ENCODE peak calls at places on chromosome 5, in ten cellular contexts. One of them, this sample, is unnamed.

GRCh38 chr5:54936201-54936600 is 49.2 kb downstream of the ESM1 start:
- DNase-seq in mucosa of descending colon: no peak
- DNase-seq in epithelial cell of esophagus: no peak
- DNase-seq in tibial artery: no peak
- DNase-seq in fibroblast of villous mesenchyme: no peak
- DNase-seq in H9: no peak
- DNase-seq in neural progenitor cell: no peak
- DNase-seq in HFF-Myc: no peak
- DNase-seq in IMR-90: no peak
- DNase-seq in dorsolateral prefrontal cortex: no peak
- DNase-seq in this sample: no peak

GRCh38 chr5:54426209-54426608 is 29.3 kb upstream of the HSPB3 start:
- DNase-seq in dorsolateral prefrontal cortex: no peak
- DNase-seq in HFF-Myc: no peak
- DNase-seq in mucosa of descending colon: no peak
- DNase-seq in IMR-90: no peak
- DNase-seq in H9: no peak
- DNase-seq in epithelial cell of esophagus: no peak
- DNase-seq in tibial artery: no peak
- DNase-seq in fibroblast of villous mesenchyme: no peak
- DNase-seq in neural progenitor cell: no peak
- DNase-seq in this sample: no peak

GRCh38 chr5:109028608-109029299 is 281.1 kb downstream of the FER start:
- DNase-seq in IMR-90: peak; percentile 49
- DNase-seq in fibroblast of villous mesenchyme: no peak
- DNase-seq in tibial artery: no peak
- DNase-seq in epithelial cell of esophagus: no peak
- DNase-seq in neural progenitor cell: no peak
- DNase-seq in HFF-Myc: no peak
- DNase-seq in mucosa of descending colon: no peak
- DNase-seq in dorsolateral prefrontal cortex: no peak
- DNase-seq in H9: no peak
- DNase-seq in this sample: no peak

GRCh38 chr5:179124853-179125788 is 64.9 kb downstream of the ZNF354C start:
- DNase-seq in fibroblast of villous mesenchyme: no peak
- DNase-seq in dorsolateral prefrontal cortex: peak; percentile 8
- DNase-seq in tibial artery: peak; percentile 60
- DNase-seq in neural progenitor cell: no peak
- DNase-seq in HFF-Myc: no peak
- DNase-seq in H9: peak; percentile 16
- DNase-seq in epithelial cell of esophagus: no peak
- DNase-seq in mucosa of descending colon: no peak
- DNase-seq in IMR-90: no peak
- DNase-seq in this sample: no peak

GRCh38 chr5:142862585-142862984 is 92.4 kb downstream of the ARHGAP26 start:
- DNase-seq in mucosa of descending colon: no peak
- DNase-seq in tibial artery: no peak
- DNase-seq in HFF-Myc: no peak
- DNase-seq in H9: no peak
- DNase-seq in IMR-90: no peak
- DNase-seq in epithelial cell of esophagus: no peak
- DNase-seq in dorsolateral prefrontal cortex: no peak
- DNase-seq in neural progenitor cell: no peak
- DNase-seq in fibroblast of villous mesenchyme: no peak
- DNase-seq in this sample: no peak

GRCh38 chr5:172554562-172554961 is 86.5 kb upstream of the NEURL1B start:
- DNase-seq in neural progenitor cell: no peak
- DNase-seq in epithelial cell of esophagus: no peak
- DNase-seq in H9: no peak
- DNase-seq in fibroblast of villous mesenchyme: no peak
- DNase-seq in dorsolateral prefrontal cortex: no peak
- DNase-seq in tibial artery: no peak
- DNase-seq in HFF-Myc: no peak
- DNase-seq in IMR-90: no peak
- DNase-seq in mucosa of descending colon: no peak
- DNase-seq in this sample: no peak

GRCh38 chr5:167152561-167152960 is 1138.9 kb upstream of the WWC1 start:
- DNase-seq in fibroblast of villous mesenchyme: no peak
- DNase-seq in mucosa of descending colon: no peak
- DNase-seq in dorsolateral prefrontal cortex: no peak
- DNase-seq in IMR-90: no peak
- DNase-seq in neural progenitor cell: no peak
- DNase-seq in H9: no peak
- DNase-seq in HFF-Myc: no peak
- DNase-seq in tibial artery: no peak
- DNase-seq in epithelial cell of esophagus: peak; percentile 21
- DNase-seq in this sample: no peak

GRCh38 chr5:180641566-180641900 is 7.9 kb downstream of the FLT4 start:
- DNase-seq in neural progenitor cell: no peak
- DNase-seq in tibial artery: peak; percentile 34
- DNase-seq in HFF-Myc: no peak
- DNase-seq in IMR-90: no peak
- DNase-seq in fibroblast of villous mesenchyme: no peak
- DNase-seq in mucosa of descending colon: no peak
- DNase-seq in dorsolateral prefrontal cortex: peak; percentile 15
- DNase-seq in H9: no peak
- DNase-seq in epithelial cell of esophagus: no peak
- DNase-seq in this sample: no peak

GRCh38 chr5:169923988-169924387 is 56.3 kb downstream of the INSYN2B start:
- DNase-seq in HFF-Myc: no peak
- DNase-seq in tibial artery: no peak
- DNase-seq in neural progenitor cell: no peak
- DNase-seq in H9: no peak
- DNase-seq in dorsolateral prefrontal cortex: no peak
- DNase-seq in IMR-90: no peak
- DNase-seq in fibroblast of villous mesenchyme: no peak
- DNase-seq in mucosa of descending colon: no peak
- DNase-seq in epithelial cell of esophagus: no peak
- DNase-seq in this sample: no peak

GRCh38 chr5:6633469-6634326 is 458 bp downstream of the SRD5A1 start:
- DNase-seq in epithelial cell of esophagus: peak; percentile 21
- DNase-seq in fibroblast of villous mesenchyme: no peak
- DNase-seq in H9: peak; percentile 56
- DNase-seq in tibial artery: peak; percentile 69
- DNase-seq in neural progenitor cell: peak; percentile 79
- DNase-seq in dorsolateral prefrontal cortex: no peak
- DNase-seq in HFF-Myc: no peak
- DNase-seq in IMR-90: peak; percentile 22
- DNase-seq in mucosa of descending colon: no peak
- DNase-seq in this sample: no peak

GRCh38 chr5:6632931-6633468 is at the start of the genes NSUN2 and SRD5A1:
- DNase-seq in fibroblast of villous mesenchyme: peak; percentile 94
- DNase-seq in mucosa of descending colon: peak; percentile 96
- DNase-seq in tibial artery: peak; percentile 93
- DNase-seq in HFF-Myc: peak; percentile 55
- DNase-seq in IMR-90: peak; percentile 89
- DNase-seq in dorsolateral prefrontal cortex: peak; percentile 83
- DNase-seq in H9: peak; percentile 88
- DNase-seq in epithelial cell of esophagus: peak; percentile 95
- DNase-seq in neural progenitor cell: peak; percentile 93
- DNase-seq in this sample: peak; percentile 95

GRCh38 chr5:6631441-6631840 is 1.4 kb downstream of the NSUN2 start:
- DNase-seq in HFF-Myc: no peak
- DNase-seq in IMR-90: no peak
- DNase-seq in neural progenitor cell: no peak
- DNase-seq in mucosa of descending colon: no peak
- DNase-seq in dorsolateral prefrontal cortex: no peak
- DNase-seq in tibial artery: no peak
- DNase-seq in epithelial cell of esophagus: peak; percentile 13
- DNase-seq in fibroblast of villous mesenchyme: no peak
- DNase-seq in H9: no peak
- DNase-seq in this sample: no peak

GRCh38 chr5:6634327-6634713 is 1.1 kb downstream of the SRD5A1 start:
- DNase-seq in mucosa of descending colon: no peak
- DNase-seq in tibial artery: no peak
- DNase-seq in HFF-Myc: no peak
- DNase-seq in fibroblast of villous mesenchyme: no peak
- DNase-seq in IMR-90: no peak
- DNase-seq in dorsolateral prefrontal cortex: no peak
- DNase-seq in epithelial cell of esophagus: no peak
- DNase-seq in H9: no peak
- DNase-seq in neural progenitor cell: peak; percentile 21
- DNase-seq in this sample: no peak

DNA sequence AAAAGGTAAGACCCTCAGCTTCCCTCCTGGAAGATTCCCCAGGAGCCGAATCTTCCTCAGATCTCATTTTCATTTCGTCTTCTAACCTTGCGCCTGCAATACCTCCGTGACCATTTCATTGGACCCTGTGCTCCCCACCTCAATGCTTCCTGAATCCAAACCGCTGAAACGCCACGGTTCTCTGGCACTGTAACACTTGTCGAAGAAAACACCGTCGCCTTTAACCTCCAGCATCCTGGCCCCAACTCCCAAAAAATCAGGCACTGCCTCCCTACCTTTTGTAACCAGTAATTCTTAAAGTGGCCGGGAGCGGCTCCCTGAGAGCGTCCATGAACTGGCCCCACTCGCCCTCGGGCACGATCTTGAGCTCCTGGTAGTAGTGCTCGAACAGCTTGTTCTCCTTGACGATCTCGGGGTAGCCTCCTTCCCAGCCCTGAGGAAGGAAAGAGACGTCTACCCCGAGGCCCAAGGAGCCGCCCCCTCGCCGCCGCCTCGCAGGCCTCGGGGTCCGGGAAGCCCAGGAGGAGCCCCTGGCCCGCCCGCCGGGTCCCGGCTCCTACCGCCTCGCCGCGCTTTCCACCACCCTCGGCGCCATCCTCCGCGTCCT is 417 bp downstream of the NSUN2 start:
- DNase-seq in tibial artery: peak; percentile 69
- DNase-seq in IMR-90: no peak
- DNase-seq in mucosa of descending colon: no peak
- DNase-seq in epithelial cell of esophagus: peak; percentile 52
- DNase-seq in fibroblast of villous mesenchyme: peak; percentile 30
- DNase-seq in HFF-Myc: no peak
- DNase-seq in neural progenitor cell: no peak
- DNase-seq in dorsolateral prefrontal cortex: no peak
- DNase-seq in H9: no peak
- DNase-seq in this sample: no peak
- TF ChIP-seq CTCF in tibial artery: peak; percentile 10
- TF ChIP-seq CTCF in IMR-90: peak; percentile 16
- TF ChIP-seq CTCF in mucosa of descending colon: no peak
- TF ChIP-seq CTCF in epithelial cell of esophagus: peak; percentile 14
- TF ChIP-seq CTCF in fibroblast of villous mesenchyme: no peak
- TF ChIP-seq CTCF in HFF-Myc: no peak
- TF ChIP-seq CTCF in neural progenitor cell: peak; percentile 10
- TF ChIP-seq CTCF in dorsolateral prefrontal cortex: no peak
- TF ChIP-seq CTCF in H9: peak; percentile 16
- TF ChIP-seq CTCF in this sample: no peak

GRCh38 chr5:35717718-35718117 is 100.1 kb downstream of the SPEF2 start:
- DNase-seq in fibroblast of villous mesenchyme: no peak
- DNase-seq in epithelial cell of esophagus: no peak
- DNase-seq in mucosa of descending colon: no peak
- DNase-seq in tibial artery: no peak
- DNase-seq in IMR-90: no peak
- DNase-seq in neural progenitor cell: no peak
- DNase-seq in HFF-Myc: no peak
- DNase-seq in H9: no peak
- DNase-seq in dorsolateral prefrontal cortex: no peak
- DNase-seq in this sample: no peak
- TF ChIP-seq CTCF in fibroblast of villous mesenchyme: no peak
- TF ChIP-seq CTCF in epithelial cell of esophagus: no peak
- TF ChIP-seq CTCF in mucosa of descending colon: no peak
- TF ChIP-seq CTCF in tibial artery: no peak
- TF ChIP-seq CTCF in IMR-90: no peak
- TF ChIP-seq CTCF in neural progenitor cell: no peak
- TF ChIP-seq CTCF in HFF-Myc: no peak
- TF ChIP-seq CTCF in H9: peak; percentile 33
- TF ChIP-seq CTCF in dorsolateral prefrontal cortex: no peak
- TF ChIP-seq CTCF in this sample: no peak

GRCh38 chr5:136246632-136247031 is 53.7 kb upstream of the SMIM32 start:
- DNase-seq in HFF-Myc: no peak
- DNase-seq in fibroblast of villous mesenchyme: peak; percentile 5
- DNase-seq in neural progenitor cell: no peak
- DNase-seq in dorsolateral prefrontal cortex: no peak
- DNase-seq in IMR-90: no peak
- DNase-seq in mucosa of descending colon: no peak
- DNase-seq in tibial artery: no peak
- DNase-seq in H9: no peak
- DNase-seq in epithelial cell of esophagus: no peak
- DNase-seq in this sample: no peak

GRCh38 chr5:136246122-136246521 is 53.2 kb upstream of the SMIM32 start:
- DNase-seq in epithelial cell of esophagus: peak; percentile 84
- DNase-seq in HFF-Myc: no peak
- DNase-seq in tibial artery: no peak
- DNase-seq in IMR-90: no peak
- DNase-seq in mucosa of descending colon: no peak
- DNase-seq in H9: no peak
- DNase-seq in dorsolateral prefrontal cortex: no peak
- DNase-seq in fibroblast of villous mesenchyme: no peak
- DNase-seq in neural progenitor cell: no peak
- DNase-seq in this sample: no peak

GRCh38 chr5:136251502-136251901 is 58.5 kb upstream of the SMIM32 start:
- DNase-seq in mucosa of descending colon: no peak
- DNase-seq in neural progenitor cell: no peak
- DNase-seq in H9: no peak
- DNase-seq in HFF-Myc: no peak
- DNase-seq in fibroblast of villous mesenchyme: no peak
- DNase-seq in tibial artery: no peak
- DNase-seq in epithelial cell of esophagus: no peak
- DNase-seq in IMR-90: no peak
- DNase-seq in dorsolateral prefrontal cortex: no peak
- DNase-seq in this sample: no peak

DNA sequence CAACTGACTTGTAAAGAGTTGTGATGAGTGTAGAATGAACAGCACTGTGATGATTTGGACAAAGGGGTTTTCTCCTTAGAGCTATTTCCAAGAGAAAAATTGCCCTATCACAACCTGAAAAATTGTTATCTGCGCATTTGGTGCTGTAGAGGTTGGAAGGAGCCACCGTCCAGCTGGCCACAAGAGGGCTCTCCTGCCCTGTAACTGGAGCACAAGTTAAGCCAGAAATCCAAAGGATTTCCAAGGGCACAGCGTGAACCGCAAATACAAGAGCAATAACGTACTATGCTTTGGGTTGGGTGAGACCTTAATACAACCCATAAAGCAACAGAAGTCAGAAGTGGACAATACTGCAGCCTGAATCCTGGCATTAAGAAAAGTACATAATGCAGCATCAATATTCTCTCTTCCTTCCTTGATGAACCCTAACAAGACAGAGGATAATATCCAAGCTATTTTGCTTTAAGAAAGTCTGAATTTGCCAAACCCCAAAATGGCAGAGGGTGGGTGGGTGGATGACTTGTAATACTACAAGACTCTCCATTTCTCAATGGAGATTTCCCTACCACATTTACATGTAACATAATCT is 56.8 kb upstream of the SMIM32 start:
- DNase-seq in dorsolateral prefrontal cortex: peak; percentile 71
- DNase-seq in fibroblast of villous mesenchyme: peak; percentile 79
- DNase-seq in mucosa of descending colon: no peak
- DNase-seq in neural progenitor cell: peak; percentile 81
- DNase-seq in IMR-90: peak; percentile 70
- DNase-seq in HFF-Myc: peak; percentile 19
- DNase-seq in epithelial cell of esophagus: peak; percentile 72
- DNase-seq in H9: peak; percentile 66
- DNase-seq in tibial artery: no peak
- DNase-seq in this sample: no peak
- TF ChIP-seq CTCF in dorsolateral prefrontal cortex: peak; percentile 84
- TF ChIP-seq CTCF in fibroblast of villous mesenchyme: peak; percentile 97
- TF ChIP-seq CTCF in mucosa of descending colon: peak; percentile 38
- TF ChIP-seq CTCF in neural progenitor cell: peak; percentile 98
- TF ChIP-seq CTCF in IMR-90: peak; percentile 92
- TF ChIP-seq CTCF in HFF-Myc: peak; percentile 90
- TF ChIP-seq CTCF in epithelial cell of esophagus: peak; percentile 99
- TF ChIP-seq CTCF in H9: peak; percentile 95
- TF ChIP-seq CTCF in tibial artery: peak; percentile 76
- TF ChIP-seq CTCF in this sample: no peak

GRCh38 chr5:174453690-174454089 is 270.7 kb upstream of the MSX2 start:
- DNase-seq in IMR-90: no peak
- DNase-seq in epithelial cell of esophagus: no peak
- DNase-seq in neural progenitor cell: no peak
- DNase-seq in fibroblast of villous mesenchyme: no peak
- DNase-seq in dorsolateral prefrontal cortex: peak; percentile 29
- DNase-seq in mucosa of descending colon: no peak
- DNase-seq in HFF-Myc: no peak
- DNase-seq in H9: no peak
- DNase-seq in tibial artery: no peak
- DNase-seq in this sample: no peak
- TF ChIP-seq CTCF in IMR-90: no peak
- TF ChIP-seq CTCF in epithelial cell of esophagus: no peak
- TF ChIP-seq CTCF in neural progenitor cell: no peak
- TF ChIP-seq CTCF in fibroblast of villous mesenchyme: no peak
- TF ChIP-seq CTCF in dorsolateral prefrontal cortex: no peak
- TF ChIP-seq CTCF in mucosa of descending colon: no peak
- TF ChIP-seq CTCF in HFF-Myc: no peak
- TF ChIP-seq CTCF in H9: no peak
- TF ChIP-seq CTCF in tibial artery: no peak
- TF ChIP-seq CTCF in this sample: no peak

This sample was measured in natural killer cell.